ENCODE peak calls at places on chromosomes 12 and 14, in ten cellular contexts. One of them, this sample, is unnamed.

GRCh38 chr14:71062581-71063303 is 155.5 kb downstream of the PCNX1 start:
- DNase-seq in AG04449: no peak
- DNase-seq in neural crest cell: no peak
- DNase-seq in nephron progenitor cell: no peak
- DNase-seq in AG09309: no peak
- DNase-seq in Peyer's patch: no peak
- DNase-seq in activated B cell treated with CpG ODN at 0.5 μM for 24 hours: no peak
- DNase-seq in mesothelial cell of epicardium: no peak
- DNase-seq in tibial artery: no peak
- DNase-seq in foreskin keratinocyte: no peak
- DNase-seq in this sample: no peak

GRCh38 chr12:46472893-46473633 is 100.5 kb upstream of the SLC38A2 start:
- DNase-seq in AG04449: no peak
- DNase-seq in neural crest cell: no peak
- DNase-seq in nephron progenitor cell: no peak
- DNase-seq in AG09309: no peak
- DNase-seq in Peyer's patch: no peak
- DNase-seq in activated B cell treated with CpG ODN at 0.5 μM for 24 hours: no peak
- DNase-seq in mesothelial cell of epicardium: no peak
- DNase-seq in tibial artery: no peak
- DNase-seq in foreskin keratinocyte: peak; percentile 53
- DNase-seq in this sample: no peak

GRCh38 chr14:96069421-96069820 is 30.3 kb downstream of the C14orf132 start:
- DNase-seq in AG04449: no peak
- DNase-seq in neural crest cell: no peak
- DNase-seq in nephron progenitor cell: no peak
- DNase-seq in AG09309: no peak
- DNase-seq in Peyer's patch: no peak
- DNase-seq in activated B cell treated with CpG ODN at 0.5 μM for 24 hours: no peak
- DNase-seq in mesothelial cell of epicardium: no peak
- DNase-seq in tibial artery: no peak
- DNase-seq in foreskin keratinocyte: no peak
- DNase-seq in this sample: no peak

GRCh38 chr12:110071504-110071903 is 23.2 kb upstream of the C12orf76 start:
- DNase-seq in AG04449: no peak
- DNase-seq in neural crest cell: no peak
- DNase-seq in nephron progenitor cell: no peak
- DNase-seq in AG09309: no peak
- DNase-seq in Peyer's patch: no peak
- DNase-seq in activated B cell treated with CpG ODN at 0.5 μM for 24 hours: no peak
- DNase-seq in mesothelial cell of epicardium: no peak
- DNase-seq in tibial artery: no peak
- DNase-seq in foreskin keratinocyte: no peak
- DNase-seq in this sample: no peak

GRCh38 chr12:122928891-122929538 is 33.1 kb upstream of the VPS37B start:
- DNase-seq in AG04449: no peak
- DNase-seq in neural crest cell: no peak
- DNase-seq in nephron progenitor cell: no peak
- DNase-seq in AG09309: no peak
- DNase-seq in Peyer's patch: no peak
- DNase-seq in activated B cell treated with CpG ODN at 0.5 μM for 24 hours: no peak
- DNase-seq in mesothelial cell of epicardium: no peak
- DNase-seq in tibial artery: no peak
- DNase-seq in foreskin keratinocyte: no peak
- DNase-seq in this sample: no peak

GRCh38 chr14:53528114-53528513 is 375.0 kb upstream of the DDHD1 start:
- DNase-seq in AG04449: no peak
- DNase-seq in neural crest cell: no peak
- DNase-seq in nephron progenitor cell: no peak
- DNase-seq in AG09309: no peak
- DNase-seq in Peyer's patch: no peak
- DNase-seq in activated B cell treated with CpG ODN at 0.5 μM for 24 hours: no peak
- DNase-seq in mesothelial cell of epicardium: no peak
- DNase-seq in tibial artery: no peak
- DNase-seq in foreskin keratinocyte: no peak
- DNase-seq in this sample: no peak

GRCh38 chr12:58592817-58593216 is 327.5 kb downstream of the LRIG3 start:
- DNase-seq in AG04449: no peak
- DNase-seq in neural crest cell: no peak
- DNase-seq in nephron progenitor cell: no peak
- DNase-seq in AG09309: no peak
- DNase-seq in Peyer's patch: no peak
- DNase-seq in activated B cell treated with CpG ODN at 0.5 μM for 24 hours: no peak
- DNase-seq in mesothelial cell of epicardium: no peak
- DNase-seq in tibial artery: no peak
- DNase-seq in foreskin keratinocyte: no peak
- DNase-seq in this sample: no peak

GRCh38 chr14:96363751-96364336 is 518 bp downstream of the GSKIP start:
- DNase-seq in AG04449: no peak
- DNase-seq in neural crest cell: peak; percentile 32
- DNase-seq in nephron progenitor cell: peak; percentile 33
- DNase-seq in AG09309: no peak
- DNase-seq in Peyer's patch: peak; percentile 36
- DNase-seq in activated B cell treated with CpG ODN at 0.5 μM for 24 hours: no peak
- DNase-seq in mesothelial cell of epicardium: peak; percentile 28
- DNase-seq in tibial artery: peak; percentile 27
- DNase-seq in foreskin keratinocyte: peak; percentile 57
- DNase-seq in this sample: peak; percentile 39

GRCh38 chr12:94172031-94172430 is 23.7 kb downstream of the PLXNC1 start:
- DNase-seq in AG04449: no peak
- DNase-seq in neural crest cell: no peak
- DNase-seq in nephron progenitor cell: no peak
- DNase-seq in AG09309: no peak
- DNase-seq in Peyer's patch: no peak
- DNase-seq in activated B cell treated with CpG ODN at 0.5 μM for 24 hours: no peak
- DNase-seq in mesothelial cell of epicardium: no peak
- DNase-seq in tibial artery: no peak
- DNase-seq in foreskin keratinocyte: peak; percentile 71
- DNase-seq in this sample: no peak

GRCh38 chr12:52126050-52126604 is 46.6 kb downstream of the SMIM41 start:
- DNase-seq in AG04449: no peak
- DNase-seq in neural crest cell: no peak
- DNase-seq in nephron progenitor cell: no peak
- DNase-seq in AG09309: no peak
- DNase-seq in Peyer's patch: no peak
- DNase-seq in activated B cell treated with CpG ODN at 0.5 μM for 24 hours: no peak
- DNase-seq in mesothelial cell of epicardium: no peak
- DNase-seq in tibial artery: no peak
- DNase-seq in foreskin keratinocyte: no peak
- DNase-seq in this sample: peak; percentile 7

GRCh38 chr12:79069009-79069408 is 204.4 kb downstream of the SYT1 start:
- DNase-seq in AG04449: no peak
- DNase-seq in neural crest cell: no peak
- DNase-seq in nephron progenitor cell: no peak
- DNase-seq in AG09309: no peak
- DNase-seq in Peyer's patch: no peak
- DNase-seq in activated B cell treated with CpG ODN at 0.5 μM for 24 hours: no peak
- DNase-seq in mesothelial cell of epicardium: no peak
- DNase-seq in tibial artery: no peak
- DNase-seq in foreskin keratinocyte: no peak
- DNase-seq in this sample: peak; percentile 26

GRCh38 chr14:24392327-24393098 is 6.3 kb upstream of the NYNRIN start:
- DNase-seq in AG04449: no peak
- DNase-seq in neural crest cell: no peak
- DNase-seq in nephron progenitor cell: no peak
- DNase-seq in AG09309: no peak
- DNase-seq in Peyer's patch: no peak
- DNase-seq in activated B cell treated with CpG ODN at 0.5 μM for 24 hours: no peak
- DNase-seq in mesothelial cell of epicardium: no peak
- DNase-seq in tibial artery: no peak
- DNase-seq in foreskin keratinocyte: peak; percentile 84
- DNase-seq in this sample: no peak

GRCh38 chr14:39492267-39492666 is 60.0 kb upstream of the FBXO33 start:
- DNase-seq in AG04449: peak; percentile 58
- DNase-seq in neural crest cell: no peak
- DNase-seq in nephron progenitor cell: no peak
- DNase-seq in AG09309: peak; percentile 73
- DNase-seq in Peyer's patch: no peak
- DNase-seq in activated B cell treated with CpG ODN at 0.5 μM for 24 hours: no peak
- DNase-seq in mesothelial cell of epicardium: no peak
- DNase-seq in tibial artery: no peak
- DNase-seq in foreskin keratinocyte: peak; percentile 81
- DNase-seq in this sample: no peak

GRCh38 chr12:103632554-103633216 is 45.6 kb downstream of the STAB2 start:
- DNase-seq in AG04449: no peak
- DNase-seq in neural crest cell: peak; percentile 82
- DNase-seq in nephron progenitor cell: peak; percentile 80
- DNase-seq in AG09309: no peak
- DNase-seq in Peyer's patch: no peak
- DNase-seq in activated B cell treated with CpG ODN at 0.5 μM for 24 hours: no peak
- DNase-seq in mesothelial cell of epicardium: no peak
- DNase-seq in tibial artery: no peak
- DNase-seq in foreskin keratinocyte: peak; percentile 50
- DNase-seq in this sample: peak; percentile 87

GRCh38 chr12:24617471-24617870 is 331.4 kb downstream of the BCAT1 start:
- DNase-seq in AG04449: no peak
- DNase-seq in neural crest cell: no peak
- DNase-seq in nephron progenitor cell: no peak
- DNase-seq in AG09309: no peak
- DNase-seq in Peyer's patch: no peak
- DNase-seq in activated B cell treated with CpG ODN at 0.5 μM for 24 hours: no peak
- DNase-seq in mesothelial cell of epicardium: no peak
- DNase-seq in tibial artery: no peak
- DNase-seq in foreskin keratinocyte: no peak
- DNase-seq in this sample: no peak

GRCh38 chr14:66403183-66403582 is 83.0 kb upstream of the CCDC196 start:
- DNase-seq in AG04449: peak; percentile 14
- DNase-seq in neural crest cell: no peak
- DNase-seq in nephron progenitor cell: no peak
- DNase-seq in AG09309: no peak
- DNase-seq in Peyer's patch: no peak
- DNase-seq in activated B cell treated with CpG ODN at 0.5 μM for 24 hours: no peak
- DNase-seq in mesothelial cell of epicardium: no peak
- DNase-seq in tibial artery: no peak
- DNase-seq in foreskin keratinocyte: peak; percentile 50
- DNase-seq in this sample: peak; percentile 11
- TF ChIP-seq CTCF in AG04449: peak; percentile 33
- TF ChIP-seq CTCF in neural crest cell: peak; percentile 56
- TF ChIP-seq CTCF in nephron progenitor cell: no peak
- TF ChIP-seq CTCF in AG09309: peak; percentile 47
- TF ChIP-seq CTCF in Peyer's patch: no peak
- TF ChIP-seq CTCF in activated B cell treated with CpG ODN at 0.5 μM for 24 hours: no peak
- TF ChIP-seq CTCF in mesothelial cell of epicardium: no peak
- TF ChIP-seq CTCF in tibial artery: peak; percentile 27
- TF ChIP-seq CTCF in foreskin keratinocyte: peak; percentile 68
- TF ChIP-seq CTCF in this sample: peak; percentile 49

GRCh38 chr12:41514907-41515306 is 326.8 kb downstream of the PDZRN4 start:
- DNase-seq in AG04449: no peak
- DNase-seq in neural crest cell: no peak
- DNase-seq in nephron progenitor cell: no peak
- DNase-seq in AG09309: no peak
- DNase-seq in Peyer's patch: no peak
- DNase-seq in activated B cell treated with CpG ODN at 0.5 μM for 24 hours: no peak
- DNase-seq in mesothelial cell of epicardium: no peak
- DNase-seq in tibial artery: no peak
- DNase-seq in foreskin keratinocyte: no peak
- DNase-seq in this sample: no peak
- TF ChIP-seq CTCF in AG04449: peak; percentile 28
- TF ChIP-seq CTCF in neural crest cell: peak; percentile 32
- TF ChIP-seq CTCF in nephron progenitor cell: no peak
- TF ChIP-seq CTCF in AG09309: no peak
- TF ChIP-seq CTCF in Peyer's patch: no peak
- TF ChIP-seq CTCF in activated B cell treated with CpG ODN at 0.5 μM for 24 hours: no peak
- TF ChIP-seq CTCF in mesothelial cell of epicardium: no peak
- TF ChIP-seq CTCF in tibial artery: no peak
- TF ChIP-seq CTCF in foreskin keratinocyte: peak; percentile 27
- TF ChIP-seq CTCF in this sample: peak; percentile 10

DNA sequence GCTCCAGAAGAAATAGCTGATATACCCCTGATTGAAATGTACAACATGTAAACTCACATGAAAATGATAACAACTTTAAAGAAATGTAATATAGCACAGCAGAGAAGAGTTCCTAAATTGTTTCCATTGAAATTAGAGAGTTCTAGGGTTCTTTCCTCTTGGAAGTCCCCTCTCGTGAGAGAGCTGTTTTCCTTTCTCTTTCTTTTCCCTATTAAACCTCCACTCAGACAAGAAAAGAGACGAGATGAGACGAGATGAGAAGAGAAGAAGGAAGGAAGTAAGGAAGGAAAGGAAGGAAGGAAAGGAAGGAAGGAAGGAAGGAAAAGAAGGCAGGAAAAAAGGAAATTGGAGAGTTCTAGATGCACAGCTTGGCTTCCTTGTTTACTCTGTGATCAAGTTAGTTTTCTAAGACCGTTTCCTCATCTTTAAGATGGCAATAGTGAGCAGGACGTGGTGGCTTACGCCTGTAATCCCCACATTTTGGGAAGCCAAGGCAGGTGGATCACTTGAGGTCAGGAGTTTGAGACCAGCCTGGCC is 11.9 kb downstream of the DRAM1 start:
- DNase-seq in AG04449: no peak
- DNase-seq in neural crest cell: no peak
- DNase-seq in nephron progenitor cell: no peak
- DNase-seq in AG09309: no peak
- DNase-seq in Peyer's patch: no peak
- DNase-seq in activated B cell treated with CpG ODN at 0.5 μM for 24 hours: no peak
- DNase-seq in mesothelial cell of epicardium: no peak
- DNase-seq in tibial artery: no peak
- DNase-seq in foreskin keratinocyte: no peak
- DNase-seq in this sample: no peak
- TF ChIP-seq CTCF in AG04449: no peak
- TF ChIP-seq CTCF in neural crest cell: no peak
- TF ChIP-seq CTCF in nephron progenitor cell: no peak
- TF ChIP-seq CTCF in AG09309: no peak
- TF ChIP-seq CTCF in Peyer's patch: no peak
- TF ChIP-seq CTCF in activated B cell treated with CpG ODN at 0.5 μM for 24 hours: no peak
- TF ChIP-seq CTCF in mesothelial cell of epicardium: no peak
- TF ChIP-seq CTCF in tibial artery: no peak
- TF ChIP-seq CTCF in foreskin keratinocyte: no peak
- TF ChIP-seq CTCF in this sample: no peak

GRCh38 chr14:60651936-60652673 is 2.8 kb upstream of the SIX1 start:
- DNase-seq in AG04449: no peak
- DNase-seq in neural crest cell: no peak
- DNase-seq in nephron progenitor cell: peak; percentile 35
- DNase-seq in AG09309: no peak
- DNase-seq in Peyer's patch: no peak
- DNase-seq in activated B cell treated with CpG ODN at 0.5 μM for 24 hours: no peak
- DNase-seq in mesothelial cell of epicardium: no peak
- DNase-seq in tibial artery: no peak
- DNase-seq in foreskin keratinocyte: no peak
- DNase-seq in this sample: no peak

GRCh38 chr14:60651051-60651935 is 2.0 kb upstream of the SIX1 start:
- DNase-seq in AG04449: no peak
- DNase-seq in neural crest cell: no peak
- DNase-seq in nephron progenitor cell: no peak
- DNase-seq in AG09309: no peak
- DNase-seq in Peyer's patch: no peak
- DNase-seq in activated B cell treated with CpG ODN at 0.5 μM for 24 hours: no peak
- DNase-seq in mesothelial cell of epicardium: no peak
- DNase-seq in tibial artery: no peak
- DNase-seq in foreskin keratinocyte: no peak
- DNase-seq in this sample: no peak

GRCh38 chr14:60648934-60649814 is at the start of gene SIX1:
- DNase-seq in AG04449: peak; percentile 60
- DNase-seq in neural crest cell: no peak
- DNase-seq in nephron progenitor cell: peak; percentile 85
- DNase-seq in AG09309: peak; percentile 72
- DNase-seq in Peyer's patch: no peak
- DNase-seq in activated B cell treated with CpG ODN at 0.5 μM for 24 hours: peak; percentile 27
- DNase-seq in mesothelial cell of epicardium: peak; percentile 53
- DNase-seq in tibial artery: peak; percentile 85
- DNase-seq in foreskin keratinocyte: no peak
- DNase-seq in this sample: peak; percentile 69

GRCh38 chr14:60649815-60650381 is 621 bp upstream of the SIX1 start:
- DNase-seq in AG04449: no peak
- DNase-seq in neural crest cell: no peak
- DNase-seq in nephron progenitor cell: peak; percentile 44
- DNase-seq in AG09309: no peak
- DNase-seq in Peyer's patch: no peak
- DNase-seq in activated B cell treated with CpG ODN at 0.5 μM for 24 hours: no peak
- DNase-seq in mesothelial cell of epicardium: no peak
- DNase-seq in tibial artery: no peak
- DNase-seq in foreskin keratinocyte: no peak
- DNase-seq in this sample: no peak

GRCh38 chr14:60650382-60650961 is 1.2 kb upstream of the SIX1 start:
- DNase-seq in AG04449: no peak
- DNase-seq in neural crest cell: no peak
- DNase-seq in nephron progenitor cell: no peak
- DNase-seq in AG09309: no peak
- DNase-seq in Peyer's patch: no peak
- DNase-seq in activated B cell treated with CpG ODN at 0.5 μM for 24 hours: no peak
- DNase-seq in mesothelial cell of epicardium: no peak
- DNase-seq in tibial artery: no peak
- DNase-seq in foreskin keratinocyte: no peak
- DNase-seq in this sample: no peak
- TF ChIP-seq CTCF in AG04449: no peak
- TF ChIP-seq CTCF in neural crest cell: no peak
- TF ChIP-seq CTCF in nephron progenitor cell: no peak
- TF ChIP-seq CTCF in AG09309: no peak
- TF ChIP-seq CTCF in Peyer's patch: no peak
- TF ChIP-seq CTCF in activated B cell treated with CpG ODN at 0.5 μM for 24 hours: no peak
- TF ChIP-seq CTCF in mesothelial cell of epicardium: no peak
- TF ChIP-seq CTCF in tibial artery: no peak
- TF ChIP-seq CTCF in foreskin keratinocyte: no peak
- TF ChIP-seq CTCF in this sample: no peak

This sample was measured in GM10248.